ENCODE peak calls at places on chromosomes 6 and 20, in seven cellular contexts. One of them, this sample, is unnamed. For H3K27me3, the result is how much of the 10 kb centered on the place peaks cover.

GRCh38 chr20:12886618-12887363 is 122.0 kb upstream of the SPTLC3 start:
- DNase-seq in neuronal stem cell: no peak
- DNase-seq in mesendoderm: no peak
- DNase-seq in trophoblast cell: no peak
- DNase-seq in H1: no peak
- DNase-seq in mesenchymal stem cell: no peak
- DNase-seq in IMR-90: no peak
- DNase-seq in this sample: no peak

GRCh38 chr20:10352934-10353866 is 80.8 kb downstream of the MKKS start:
- DNase-seq in neuronal stem cell: no peak
- DNase-seq in IMR-90: no peak
- DNase-seq in trophoblast cell: peak
- DNase-seq in mesendoderm: peak
- DNase-seq in H1: no peak
- DNase-seq in mesenchymal stem cell: peak
- DNase-seq in this sample: no peak

GRCh38 chr20:1371235-1371782 is 21.5 kb downstream of the FKBP1A start:
- DNase-seq in H1: no peak
- DNase-seq in mesendoderm: no peak
- DNase-seq in trophoblast cell: no peak
- DNase-seq in neuronal stem cell: no peak
- DNase-seq in IMR-90: no peak
- DNase-seq in mesenchymal stem cell: no peak
- DNase-seq in this sample: no peak

GRCh38 chr6:15736023-15736696 is 73.3 kb upstream of the DTNBP1 start:
- DNase-seq in IMR-90: no peak
- DNase-seq in H1: no peak
- DNase-seq in neuronal stem cell: no peak
- DNase-seq in trophoblast cell: no peak
- DNase-seq in mesendoderm: peak
- DNase-seq in mesenchymal stem cell: no peak
- DNase-seq in this sample: no peak

GRCh38 chr6:115997990-115998585 is 62.6 kb downstream of the FRK start:
- DNase-seq in mesenchymal stem cell: no peak
- DNase-seq in trophoblast cell: no peak
- DNase-seq in IMR-90: no peak
- DNase-seq in neuronal stem cell: no peak
- DNase-seq in mesendoderm: no peak
- DNase-seq in H1: no peak
- DNase-seq in this sample: no peak

GRCh38 chr6:46796842-46797241 is 3.7 kb downstream of the MEP1A start:
- DNase-seq in neuronal stem cell: no peak
- DNase-seq in mesenchymal stem cell: no peak
- DNase-seq in trophoblast cell: peak
- DNase-seq in H1: no peak
- DNase-seq in mesendoderm: no peak
- DNase-seq in IMR-90: no peak
- DNase-seq in this sample: no peak

GRCh38 chr6:39266375-39266774 is 37.1 kb upstream of the KCNK5 start:
- DNase-seq in H1: no peak
- DNase-seq in IMR-90: no peak
- DNase-seq in mesendoderm: no peak
- DNase-seq in neuronal stem cell: no peak
- DNase-seq in mesenchymal stem cell: no peak
- DNase-seq in trophoblast cell: no peak
- DNase-seq in this sample: no peak

GRCh38 chr6:55277628-55278003 is 49.7 kb upstream of the GFRAL start:
- DNase-seq in H1: no peak
- DNase-seq in IMR-90: no peak
- DNase-seq in mesenchymal stem cell: peak
- DNase-seq in neuronal stem cell: no peak
- DNase-seq in mesendoderm: peak
- DNase-seq in trophoblast cell: peak
- DNase-seq in this sample: no peak

GRCh38 chr20:62929051-62929538 is 2.8 kb upstream of the DIDO1 start:
- DNase-seq in mesendoderm: peak
- DNase-seq in H1: no peak
- DNase-seq in mesenchymal stem cell: peak
- DNase-seq in neuronal stem cell: no peak
- DNase-seq in trophoblast cell: peak
- DNase-seq in IMR-90: peak
- DNase-seq in this sample: peak

GRCh38 chr6:104955927-104956662 is 812 bp upstream of the LIN28B start:
- DNase-seq in trophoblast cell: no peak
- DNase-seq in H1: peak
- DNase-seq in IMR-90: no peak
- DNase-seq in mesendoderm: peak
- DNase-seq in mesenchymal stem cell: peak
- DNase-seq in neuronal stem cell: peak
- DNase-seq in this sample: peak

GRCh38 chr6:13001951-13002350 is 285.4 kb downstream of the PHACTR1 start:
- DNase-seq in neuronal stem cell: no peak
- DNase-seq in mesendoderm: no peak
- DNase-seq in mesenchymal stem cell: no peak
- DNase-seq in trophoblast cell: peak
- DNase-seq in IMR-90: no peak
- DNase-seq in H1: no peak
- DNase-seq in this sample: no peak

GRCh38 chr20:31630187-31630790 is 7.4 kb upstream of the COX4I2 start:
- DNase-seq in neuronal stem cell: no peak
- DNase-seq in trophoblast cell: no peak
- DNase-seq in mesendoderm: no peak
- DNase-seq in mesenchymal stem cell: no peak
- DNase-seq in IMR-90: no peak
- DNase-seq in H1: no peak
- DNase-seq in this sample: no peak

GRCh38 chr20:16785221-16785620 is 37.1 kb downstream of the OTOR start:
- DNase-seq in H1: no peak
- DNase-seq in mesenchymal stem cell: no peak
- DNase-seq in IMR-90: peak
- DNase-seq in neuronal stem cell: no peak
- DNase-seq in mesendoderm: peak
- DNase-seq in trophoblast cell: peak
- DNase-seq in this sample: no peak

GRCh38 chr6:148177589-148178233 is 164.9 kb upstream of the SASH1 start:
- DNase-seq in H1: peak
- DNase-seq in IMR-90: peak
- DNase-seq in mesenchymal stem cell: peak
- DNase-seq in trophoblast cell: peak
- DNase-seq in neuronal stem cell: no peak
- DNase-seq in mesendoderm: peak
- DNase-seq in this sample: peak

GRCh38 chr6:131231103-131231502 is 95.8 kb downstream of the AKAP7 start:
- DNase-seq in neuronal stem cell: no peak
- DNase-seq in IMR-90: peak
- DNase-seq in H1: no peak
- DNase-seq in mesenchymal stem cell: no peak
- DNase-seq in mesendoderm: no peak
- DNase-seq in trophoblast cell: peak
- DNase-seq in this sample: no peak

GRCh38 chr20:47040506-47041125 is 146.0 kb downstream of the EYA2 start:
- DNase-seq in neuronal stem cell: no peak
- DNase-seq in H1: no peak
- DNase-seq in trophoblast cell: no peak
- DNase-seq in mesenchymal stem cell: no peak
- DNase-seq in IMR-90: no peak
- DNase-seq in mesendoderm: no peak
- DNase-seq in this sample: no peak

GRCh38 chr20:58839991-58840747 is 10.5 kb downstream of the GNAS-AS1 start:
- DNase-seq in neuronal stem cell: no peak
- DNase-seq in mesendoderm: peak
- DNase-seq in H1: no peak
- DNase-seq in trophoblast cell: no peak
- DNase-seq in mesenchymal stem cell: no peak
- DNase-seq in IMR-90: no peak
- DNase-seq in this sample: no peak

GRCh38 chr6:77650098-77650663 is 2.7 kb upstream of the MEI4 start:
- DNase-seq in trophoblast cell: peak
- DNase-seq in mesendoderm: peak
- DNase-seq in H1: peak
- DNase-seq in IMR-90: no peak
- DNase-seq in mesenchymal stem cell: peak
- DNase-seq in neuronal stem cell: peak
- DNase-seq in this sample: peak

GRCh38 chr20:49595811-49596545 is 28.0 kb upstream of the PTGIS start:
- DNase-seq in trophoblast cell: no peak
- DNase-seq in mesendoderm: no peak
- DNase-seq in mesenchymal stem cell: no peak
- DNase-seq in neuronal stem cell: no peak
- DNase-seq in H1: no peak
- DNase-seq in IMR-90: peak
- DNase-seq in this sample: no peak

DNA sequence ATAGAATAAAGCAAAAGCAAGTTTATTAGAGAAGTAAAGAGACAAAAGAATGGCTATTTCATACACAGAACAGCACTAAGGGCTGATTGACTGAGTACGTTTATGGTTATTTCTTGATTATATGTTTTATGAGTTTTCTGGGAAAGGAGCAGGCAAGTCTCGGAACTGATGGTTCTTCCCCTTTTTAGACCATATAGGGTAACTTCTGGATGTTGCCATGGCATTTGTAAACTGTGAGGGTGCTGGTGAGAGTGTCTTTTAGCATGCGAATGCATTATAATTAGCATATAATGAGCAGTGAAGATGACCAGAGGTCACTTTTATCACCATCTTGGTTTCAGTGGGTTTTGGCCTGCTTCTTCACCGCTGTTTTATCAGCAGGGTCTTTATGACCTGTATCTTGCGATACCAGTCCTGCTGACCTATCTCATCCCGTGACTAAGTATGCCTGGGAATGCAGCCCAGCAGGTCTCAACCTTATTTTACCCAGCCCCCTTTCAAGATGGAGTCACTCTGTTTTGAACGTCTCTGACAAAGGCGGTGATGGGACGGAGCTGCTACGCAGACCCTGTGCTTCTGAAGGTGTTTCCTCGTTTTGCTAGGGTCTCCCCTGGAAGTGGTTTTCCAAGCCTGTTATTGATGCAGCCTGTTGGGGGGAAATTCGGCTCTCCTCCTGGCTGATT is 45.4 kb upstream of the BMP6 start:
- DNase-seq in trophoblast cell: peak
- DNase-seq in H1: no peak
- DNase-seq in mesendoderm: peak
- DNase-seq in IMR-90: no peak
- DNase-seq in neuronal stem cell: no peak
- DNase-seq in mesenchymal stem cell: no peak
- DNase-seq in this sample: no peak
- H3K23ac ChIP-seq in trophoblast cell: no peak
- H3K23ac ChIP-seq in H1: no peak
- H3K23ac ChIP-seq in mesendoderm: no peak
- H3K23ac ChIP-seq in IMR-90: no peak
- H3K23ac ChIP-seq in neuronal stem cell: no peak
- H3K23ac ChIP-seq in mesenchymal stem cell: no peak
- H3K23ac ChIP-seq in this sample: no peak

GRCh38 chr6:161412795-161413194 is 138.9 kb upstream of the AGPAT4 start:
- DNase-seq in IMR-90: no peak
- DNase-seq in neuronal stem cell: no peak
- DNase-seq in trophoblast cell: no peak
- DNase-seq in H1: no peak
- DNase-seq in mesendoderm: no peak
- DNase-seq in mesenchymal stem cell: no peak
- DNase-seq in this sample: no peak

GRCh38 chr6:161409353-161409752 is 135.5 kb upstream of the AGPAT4 start:
- DNase-seq in IMR-90: no peak
- DNase-seq in mesendoderm: no peak
- DNase-seq in neuronal stem cell: no peak
- DNase-seq in mesenchymal stem cell: no peak
- DNase-seq in H1: no peak
- DNase-seq in trophoblast cell: no peak
- DNase-seq in this sample: no peak

GRCh38 chr6:161410076-161410475 is 136.2 kb upstream of the AGPAT4 start:
- DNase-seq in neuronal stem cell: no peak
- DNase-seq in trophoblast cell: no peak
- DNase-seq in mesendoderm: no peak
- DNase-seq in H1: no peak
- DNase-seq in mesenchymal stem cell: no peak
- DNase-seq in IMR-90: no peak
- DNase-seq in this sample: no peak

GRCh38 chr6:161411265-161411944 is 137.5 kb upstream of the AGPAT4 start:
- DNase-seq in mesenchymal stem cell: no peak
- DNase-seq in trophoblast cell: no peak
- DNase-seq in H1: no peak
- DNase-seq in IMR-90: no peak
- DNase-seq in neuronal stem cell: no peak
- DNase-seq in mesendoderm: no peak
- DNase-seq in this sample: no peak

DNA sequence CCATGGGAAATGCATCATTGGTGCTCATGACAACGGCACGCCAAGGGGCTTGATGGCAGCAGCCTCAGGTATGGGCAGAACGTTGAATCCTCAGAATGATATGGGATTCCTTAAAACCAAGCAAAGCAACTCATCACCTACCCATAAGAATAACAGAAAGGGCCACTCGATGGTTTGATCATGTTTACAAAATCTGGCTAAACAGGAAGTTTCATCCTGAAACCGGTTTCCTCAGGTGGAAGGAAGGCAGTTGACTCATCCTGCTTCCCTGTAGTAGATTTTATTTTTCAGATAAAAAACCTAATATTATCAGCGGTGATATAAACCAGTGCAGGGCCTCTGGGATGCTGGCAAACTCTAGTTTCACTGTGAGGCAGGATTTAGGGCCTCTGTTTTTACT is 136.9 kb upstream of the AGPAT4 start:
- DNase-seq in neuronal stem cell: no peak
- DNase-seq in trophoblast cell: peak
- DNase-seq in mesenchymal stem cell: no peak
- DNase-seq in mesendoderm: no peak
- DNase-seq in H1: no peak
- DNase-seq in IMR-90: no peak
- DNase-seq in this sample: no peak
- H2BK5ac ChIP-seq in neuronal stem cell: peak
- H2BK5ac ChIP-seq in trophoblast cell: peak
- H2BK5ac ChIP-seq in mesenchymal stem cell: no peak
- H2BK5ac ChIP-seq in mesendoderm: no peak
- H2BK5ac ChIP-seq in H1: no peak
- H2BK5ac ChIP-seq in IMR-90: no peak
- H2BK5ac ChIP-seq in this sample: no peak

GRCh38 chr6:99236010-99236409 is 113.5 kb downstream of the FAXC start:
- DNase-seq in neuronal stem cell: no peak
- DNase-seq in trophoblast cell: peak
- DNase-seq in mesendoderm: no peak
- DNase-seq in H1: no peak
- DNase-seq in IMR-90: no peak
- DNase-seq in mesenchymal stem cell: no peak
- DNase-seq in this sample: no peak
- H3K27me3 ChIP-seq in neuronal stem cell: under half
- H3K27me3 ChIP-seq in trophoblast cell: under half
- H3K27me3 ChIP-seq in mesendoderm: under half
- H3K27me3 ChIP-seq in H1: under half
- H3K27me3 ChIP-seq in IMR-90: under half
- H3K27me3 ChIP-seq in mesenchymal stem cell: under half
- H3K27me3 ChIP-seq in this sample: under half

DNA sequence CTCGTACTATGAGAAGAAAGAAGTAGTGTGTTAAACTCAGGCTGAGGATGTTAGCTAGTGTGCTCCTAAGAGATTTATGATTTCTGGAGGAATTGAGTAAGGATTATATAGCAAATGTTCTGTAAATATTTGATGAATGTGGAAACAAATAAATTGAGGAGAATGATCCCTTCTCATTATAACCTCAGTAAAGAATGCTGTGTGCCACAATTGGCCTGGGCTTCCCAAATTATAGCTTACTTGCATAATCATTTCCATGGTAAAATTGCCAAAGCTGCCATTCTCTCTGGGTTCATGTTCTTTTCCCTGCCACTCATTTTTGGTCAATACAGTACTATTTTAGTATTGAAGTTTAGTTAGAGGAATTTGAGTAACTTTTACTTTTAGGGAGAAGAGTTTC is 128.5 kb downstream of the FLRT3 start:
- DNase-seq in mesendoderm: no peak
- DNase-seq in neuronal stem cell: no peak
- DNase-seq in trophoblast cell: no peak
- DNase-seq in mesenchymal stem cell: no peak
- DNase-seq in H1: no peak
- DNase-seq in IMR-90: no peak
- DNase-seq in this sample: no peak
- H3K23ac ChIP-seq in mesendoderm: no peak
- H3K23ac ChIP-seq in neuronal stem cell: no peak
- H3K23ac ChIP-seq in trophoblast cell: no peak
- H3K23ac ChIP-seq in mesenchymal stem cell: no peak
- H3K23ac ChIP-seq in H1: no peak
- H3K23ac ChIP-seq in IMR-90: no peak
- H3K23ac ChIP-seq in this sample: no peak